ENCODE peak calls at places on chromosome 14, in seven cellular contexts. One of them, this sample, is unnamed.

GRCh38 chr14:104400355-104400754 is 179.2 kb upstream of the C14orf180 start:
- DNase-seq in heart right ventricle: no peak
- DNase-seq in AG09309: no peak
- DNase-seq in CD4-positive, alpha-beta memory T cell: no peak
- DNase-seq in naive thymus-derived CD4-positive, alpha-beta T cell: no peak
- DNase-seq in retinal pigment epithelial cell: no peak
- DNase-seq in bronchial epithelial cell: no peak
- DNase-seq in this sample: peak

GRCh38 chr14:104223101-104223809 is 84.9 kb downstream of the KIF26A start:
- DNase-seq in heart right ventricle: no peak
- DNase-seq in AG09309: no peak
- DNase-seq in CD4-positive, alpha-beta memory T cell: no peak
- DNase-seq in naive thymus-derived CD4-positive, alpha-beta T cell: no peak
- DNase-seq in retinal pigment epithelial cell: no peak
- DNase-seq in bronchial epithelial cell: no peak
- DNase-seq in this sample: no peak

GRCh38 chr14:63045612-63046320 is 508 bp upstream of the KCNH5 start:
- DNase-seq in heart right ventricle: no peak
- DNase-seq in AG09309: no peak
- DNase-seq in CD4-positive, alpha-beta memory T cell: no peak
- DNase-seq in naive thymus-derived CD4-positive, alpha-beta T cell: no peak
- DNase-seq in retinal pigment epithelial cell: no peak
- DNase-seq in bronchial epithelial cell: no peak
- DNase-seq in this sample: no peak

GRCh38 chr14:71467419-71467818 is 464.8 kb upstream of the RGS6 start:
- DNase-seq in heart right ventricle: no peak
- DNase-seq in AG09309: peak
- DNase-seq in CD4-positive, alpha-beta memory T cell: no peak
- DNase-seq in naive thymus-derived CD4-positive, alpha-beta T cell: no peak
- DNase-seq in retinal pigment epithelial cell: no peak
- DNase-seq in bronchial epithelial cell: no peak
- DNase-seq in this sample: no peak

GRCh38 chr14:68594737-68595380 is 198.0 kb downstream of the ZFP36L1 start:
- DNase-seq in heart right ventricle: no peak
- DNase-seq in AG09309: no peak
- DNase-seq in CD4-positive, alpha-beta memory T cell: no peak
- DNase-seq in naive thymus-derived CD4-positive, alpha-beta T cell: no peak
- DNase-seq in retinal pigment epithelial cell: no peak
- DNase-seq in bronchial epithelial cell: peak
- DNase-seq in this sample: no peak

GRCh38 chr14:71021347-71022014 is 114.2 kb downstream of the PCNX1 start:
- DNase-seq in heart right ventricle: no peak
- DNase-seq in AG09309: peak
- DNase-seq in CD4-positive, alpha-beta memory T cell: no peak
- DNase-seq in naive thymus-derived CD4-positive, alpha-beta T cell: no peak
- DNase-seq in retinal pigment epithelial cell: no peak
- DNase-seq in bronchial epithelial cell: no peak
- DNase-seq in this sample: no peak

GRCh38 chr14:50035214-50035613 is 81.2 kb downstream of the VCPKMT start:
- DNase-seq in heart right ventricle: no peak
- DNase-seq in AG09309: no peak
- DNase-seq in CD4-positive, alpha-beta memory T cell: no peak
- DNase-seq in naive thymus-derived CD4-positive, alpha-beta T cell: no peak
- DNase-seq in retinal pigment epithelial cell: no peak
- DNase-seq in bronchial epithelial cell: peak
- DNase-seq in this sample: no peak

GRCh38 chr14:37056473-37056872 is 115.9 kb downstream of the SLC25A21 start:
- DNase-seq in heart right ventricle: no peak
- DNase-seq in AG09309: no peak
- DNase-seq in CD4-positive, alpha-beta memory T cell: no peak
- DNase-seq in naive thymus-derived CD4-positive, alpha-beta T cell: no peak
- DNase-seq in retinal pigment epithelial cell: no peak
- DNase-seq in bronchial epithelial cell: peak
- DNase-seq in this sample: no peak

GRCh38 chr14:91357731-91358319 is 59.8 kb downstream of the CCDC88C start:
- DNase-seq in heart right ventricle: no peak
- DNase-seq in AG09309: no peak
- DNase-seq in CD4-positive, alpha-beta memory T cell: no peak
- DNase-seq in naive thymus-derived CD4-positive, alpha-beta T cell: no peak
- DNase-seq in retinal pigment epithelial cell: no peak
- DNase-seq in bronchial epithelial cell: no peak
- DNase-seq in this sample: no peak

GRCh38 chr14:65243766-65244442 is 141.6 kb upstream of the MAX start:
- DNase-seq in heart right ventricle: no peak
- DNase-seq in AG09309: no peak
- DNase-seq in CD4-positive, alpha-beta memory T cell: peak
- DNase-seq in naive thymus-derived CD4-positive, alpha-beta T cell: no peak
- DNase-seq in retinal pigment epithelial cell: no peak
- DNase-seq in bronchial epithelial cell: peak
- DNase-seq in this sample: no peak

GRCh38 chr14:106690333-106690891 is 1164.0 kb downstream of the TMEM121 start:
- DNase-seq in heart right ventricle: no peak
- DNase-seq in AG09309: no peak
- DNase-seq in CD4-positive, alpha-beta memory T cell: no peak
- DNase-seq in naive thymus-derived CD4-positive, alpha-beta T cell: no peak
- DNase-seq in retinal pigment epithelial cell: no peak
- DNase-seq in bronchial epithelial cell: no peak
- DNase-seq in this sample: no peak

GRCh38 chr14:73491256-73491976 is 683 bp downstream of the RIOX1 start:
- DNase-seq in heart right ventricle: peak
- DNase-seq in AG09309: no peak
- DNase-seq in CD4-positive, alpha-beta memory T cell: peak
- DNase-seq in naive thymus-derived CD4-positive, alpha-beta T cell: no peak
- DNase-seq in retinal pigment epithelial cell: no peak
- DNase-seq in bronchial epithelial cell: peak
- DNase-seq in this sample: no peak

GRCh38 chr14:50668008-50668851 is at the start of gene SAV1:
- DNase-seq in heart right ventricle: peak
- DNase-seq in AG09309: peak
- DNase-seq in CD4-positive, alpha-beta memory T cell: peak
- DNase-seq in naive thymus-derived CD4-positive, alpha-beta T cell: peak
- DNase-seq in retinal pigment epithelial cell: no peak
- DNase-seq in bronchial epithelial cell: peak
- DNase-seq in this sample: peak

GRCh38 chr14:90619911-90620310 is 196.3 kb downstream of the TTC7B start:
- DNase-seq in heart right ventricle: no peak
- DNase-seq in AG09309: no peak
- DNase-seq in CD4-positive, alpha-beta memory T cell: no peak
- DNase-seq in naive thymus-derived CD4-positive, alpha-beta T cell: no peak
- DNase-seq in retinal pigment epithelial cell: no peak
- DNase-seq in bronchial epithelial cell: no peak
- DNase-seq in this sample: no peak

GRCh38 chr14:21300892-21301291 is 21.0 kb downstream of the RPGRIP1 start:
- DNase-seq in heart right ventricle: peak
- DNase-seq in AG09309: no peak
- DNase-seq in CD4-positive, alpha-beta memory T cell: no peak
- DNase-seq in naive thymus-derived CD4-positive, alpha-beta T cell: no peak
- DNase-seq in retinal pigment epithelial cell: no peak
- DNase-seq in bronchial epithelial cell: no peak
- DNase-seq in this sample: no peak

GRCh38 chr14:51554339-51554920 is 97.3 kb upstream of the FRMD6 start:
- DNase-seq in heart right ventricle: no peak
- DNase-seq in AG09309: peak
- DNase-seq in CD4-positive, alpha-beta memory T cell: no peak
- DNase-seq in naive thymus-derived CD4-positive, alpha-beta T cell: no peak
- DNase-seq in retinal pigment epithelial cell: peak
- DNase-seq in bronchial epithelial cell: peak
- DNase-seq in this sample: no peak

GRCh38 chr14:61034416-61035100 is 53.5 kb downstream of the SLC38A6 start:
- DNase-seq in heart right ventricle: no peak
- DNase-seq in AG09309: no peak
- DNase-seq in CD4-positive, alpha-beta memory T cell: no peak
- DNase-seq in naive thymus-derived CD4-positive, alpha-beta T cell: no peak
- DNase-seq in retinal pigment epithelial cell: no peak
- DNase-seq in bronchial epithelial cell: peak
- DNase-seq in this sample: no peak

GRCh38 chr14:84792722-84793410 is 737.1 kb upstream of the FLRT2 start:
- DNase-seq in heart right ventricle: no peak
- DNase-seq in AG09309: no peak
- DNase-seq in CD4-positive, alpha-beta memory T cell: no peak
- DNase-seq in naive thymus-derived CD4-positive, alpha-beta T cell: no peak
- DNase-seq in retinal pigment epithelial cell: no peak
- DNase-seq in bronchial epithelial cell: no peak
- DNase-seq in this sample: no peak

GRCh38 chr14:56207626-56208297 is 89.6 kb downstream of the PELI2 start:
- DNase-seq in heart right ventricle: no peak
- DNase-seq in AG09309: no peak
- DNase-seq in CD4-positive, alpha-beta memory T cell: no peak
- DNase-seq in naive thymus-derived CD4-positive, alpha-beta T cell: no peak
- DNase-seq in retinal pigment epithelial cell: no peak
- DNase-seq in bronchial epithelial cell: peak
- DNase-seq in this sample: no peak

GRCh38 chr14:61482348-61483206 is 161.2 kb downstream of the PRKCH start:
- DNase-seq in heart right ventricle: no peak
- DNase-seq in AG09309: no peak
- DNase-seq in CD4-positive, alpha-beta memory T cell: no peak
- DNase-seq in naive thymus-derived CD4-positive, alpha-beta T cell: no peak
- DNase-seq in retinal pigment epithelial cell: no peak
- DNase-seq in bronchial epithelial cell: peak
- DNase-seq in this sample: no peak

DNA sequence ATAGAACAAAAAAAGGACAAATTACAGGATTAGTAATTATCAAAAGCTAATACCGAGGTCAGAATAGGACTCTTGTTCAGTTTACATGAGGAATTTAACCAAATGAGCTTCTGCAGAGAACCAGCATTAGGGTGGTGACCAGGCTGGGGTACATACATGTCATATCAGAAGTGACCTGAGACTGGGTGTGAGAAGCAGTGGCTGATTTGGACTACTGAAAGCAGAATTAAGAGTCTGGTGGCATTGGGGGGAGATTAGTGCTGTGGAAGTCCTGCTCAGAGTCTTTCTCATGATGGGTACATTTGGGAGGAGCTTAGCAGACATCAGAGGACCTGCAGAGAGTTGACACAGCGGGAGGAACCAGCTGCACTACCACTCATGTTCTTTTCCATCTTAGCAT is 21.7 kb downstream of the TRAF3 start:
- DNase-seq in heart right ventricle: no peak
- DNase-seq in AG09309: no peak
- DNase-seq in CD4-positive, alpha-beta memory T cell: no peak
- DNase-seq in naive thymus-derived CD4-positive, alpha-beta T cell: no peak
- DNase-seq in retinal pigment epithelial cell: no peak
- DNase-seq in bronchial epithelial cell: no peak
- DNase-seq in this sample: no peak
- H3K4me3 ChIP-seq in heart right ventricle: no peak
- H3K4me3 ChIP-seq in AG09309: no peak
- H3K4me3 ChIP-seq in CD4-positive, alpha-beta memory T cell: no peak
- H3K4me3 ChIP-seq in naive thymus-derived CD4-positive, alpha-beta T cell: no peak
- H3K4me3 ChIP-seq in retinal pigment epithelial cell: no peak
- H3K4me3 ChIP-seq in bronchial epithelial cell: no peak
- H3K4me3 ChIP-seq in this sample: no peak

DNA sequence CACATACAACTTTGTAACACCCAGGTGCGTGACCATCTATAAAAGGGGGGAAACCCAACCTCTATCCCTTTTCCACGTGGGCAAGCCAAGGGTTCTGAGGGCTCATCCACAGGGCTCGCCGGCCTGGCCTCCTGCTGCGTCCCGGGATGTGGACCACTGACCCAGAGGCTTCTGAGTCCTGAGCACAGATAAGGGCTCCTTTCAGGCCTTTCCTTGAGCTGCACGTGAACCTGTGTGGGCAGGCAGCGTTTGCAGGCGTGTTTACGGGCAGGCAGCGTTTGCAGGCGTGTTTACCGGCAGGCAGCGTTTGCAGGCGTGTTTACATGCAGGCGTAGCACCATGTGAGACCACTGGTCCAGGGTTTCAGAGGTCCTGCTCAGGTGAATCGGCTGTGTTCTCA is 3.8 kb downstream of the TCL1A start:
- DNase-seq in heart right ventricle: no peak
- DNase-seq in AG09309: no peak
- DNase-seq in CD4-positive, alpha-beta memory T cell: no peak
- DNase-seq in naive thymus-derived CD4-positive, alpha-beta T cell: no peak
- DNase-seq in retinal pigment epithelial cell: no peak
- DNase-seq in bronchial epithelial cell: no peak
- DNase-seq in this sample: no peak
- H3K4me3 ChIP-seq in heart right ventricle: no peak
- H3K4me3 ChIP-seq in AG09309: no peak
- H3K4me3 ChIP-seq in CD4-positive, alpha-beta memory T cell: no peak
- H3K4me3 ChIP-seq in naive thymus-derived CD4-positive, alpha-beta T cell: no peak
- H3K4me3 ChIP-seq in retinal pigment epithelial cell: no peak
- H3K4me3 ChIP-seq in bronchial epithelial cell: no peak
- H3K4me3 ChIP-seq in this sample: no peak

GRCh38 chr14:69666112-69666511 is 54.7 kb downstream of the SUSD6 start:
- DNase-seq in heart right ventricle: no peak
- DNase-seq in AG09309: no peak
- DNase-seq in CD4-positive, alpha-beta memory T cell: no peak
- DNase-seq in naive thymus-derived CD4-positive, alpha-beta T cell: no peak
- DNase-seq in retinal pigment epithelial cell: no peak
- DNase-seq in bronchial epithelial cell: no peak
- DNase-seq in this sample: no peak

GRCh38 chr14:69664865-69665526 is 53.6 kb downstream of the SUSD6 start:
- DNase-seq in heart right ventricle: no peak
- DNase-seq in AG09309: no peak
- DNase-seq in CD4-positive, alpha-beta memory T cell: no peak
- DNase-seq in naive thymus-derived CD4-positive, alpha-beta T cell: no peak
- DNase-seq in retinal pigment epithelial cell: no peak
- DNase-seq in bronchial epithelial cell: no peak
- DNase-seq in this sample: no peak

GRCh38 chr14:69667938-69668336 is 56.5 kb downstream of the SUSD6 start:
- DNase-seq in heart right ventricle: no peak
- DNase-seq in AG09309: no peak
- DNase-seq in CD4-positive, alpha-beta memory T cell: no peak
- DNase-seq in naive thymus-derived CD4-positive, alpha-beta T cell: no peak
- DNase-seq in retinal pigment epithelial cell: no peak
- DNase-seq in bronchial epithelial cell: no peak
- DNase-seq in this sample: no peak

GRCh38 chr14:69665596-69665995 is 54.2 kb downstream of the SUSD6 start:
- DNase-seq in heart right ventricle: no peak
- DNase-seq in AG09309: no peak
- DNase-seq in CD4-positive, alpha-beta memory T cell: no peak
- DNase-seq in naive thymus-derived CD4-positive, alpha-beta T cell: no peak
- DNase-seq in retinal pigment epithelial cell: no peak
- DNase-seq in bronchial epithelial cell: no peak
- DNase-seq in this sample: no peak

DNA sequence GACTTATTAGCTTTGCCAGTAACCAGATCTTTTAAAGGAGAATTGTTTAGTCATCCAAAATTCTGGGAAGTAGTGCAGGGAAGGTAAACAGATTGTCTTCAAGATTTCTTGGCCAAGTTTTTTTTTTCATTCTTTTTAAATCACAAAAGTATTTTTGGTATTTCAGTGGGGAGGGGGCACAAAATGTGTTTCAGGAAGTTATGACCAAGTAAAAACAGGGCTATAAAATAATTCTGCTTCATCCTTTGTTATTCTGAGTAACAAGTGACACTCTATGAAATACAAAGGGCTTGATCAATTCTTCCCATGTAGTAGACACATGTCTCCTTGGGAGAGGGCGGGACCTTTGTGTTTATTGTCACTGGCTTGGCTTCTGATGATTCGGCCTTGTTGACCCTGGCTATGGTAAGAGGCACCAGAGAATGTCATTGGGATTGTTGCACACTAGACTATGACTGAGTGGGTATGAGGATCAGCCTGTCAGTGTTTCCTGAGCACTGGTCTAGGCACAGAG is 55.4 kb downstream of the SUSD6 start:
- DNase-seq in heart right ventricle: no peak
- DNase-seq in AG09309: no peak
- DNase-seq in CD4-positive, alpha-beta memory T cell: no peak
- DNase-seq in naive thymus-derived CD4-positive, alpha-beta T cell: no peak
- DNase-seq in retinal pigment epithelial cell: no peak
- DNase-seq in bronchial epithelial cell: no peak
- DNase-seq in this sample: no peak
- H3K4me3 ChIP-seq in heart right ventricle: no peak
- H3K4me3 ChIP-seq in AG09309: no peak
- H3K4me3 ChIP-seq in CD4-positive, alpha-beta memory T cell: no peak
- H3K4me3 ChIP-seq in naive thymus-derived CD4-positive, alpha-beta T cell: no peak
- H3K4me3 ChIP-seq in retinal pigment epithelial cell: no peak
- H3K4me3 ChIP-seq in bronchial epithelial cell: no peak
- H3K4me3 ChIP-seq in this sample: no peak

GRCh38 chr14:99437706-99438105 is 43.0 kb downstream of the SETD3 start:
- DNase-seq in heart right ventricle: no peak
- DNase-seq in AG09309: no peak
- DNase-seq in CD4-positive, alpha-beta memory T cell: no peak
- DNase-seq in naive thymus-derived CD4-positive, alpha-beta T cell: no peak
- DNase-seq in retinal pigment epithelial cell: no peak
- DNase-seq in bronchial epithelial cell: no peak
- DNase-seq in this sample: no peak
- H3K4me3 ChIP-seq in heart right ventricle: no peak
- H3K4me3 ChIP-seq in AG09309: no peak
- H3K4me3 ChIP-seq in CD4-positive, alpha-beta memory T cell: no peak
- H3K4me3 ChIP-seq in naive thymus-derived CD4-positive, alpha-beta T cell: no peak
- H3K4me3 ChIP-seq in retinal pigment epithelial cell: no peak
- H3K4me3 ChIP-seq in bronchial epithelial cell: no peak
- H3K4me3 ChIP-seq in this sample: no peak